ENCODE peak calls at places on chromosome 15, in five cellular contexts. One of them, this sample, is unnamed.

GRCh38 chr15:62301993-62302665 is 137.0 kb upstream of the C2CD4B start:
- DNase-seq in HepG2: no peak
- DNase-seq in GM12878: no peak
- DNase-seq in endothelial cell of umbilical vein: no peak
- DNase-seq in A549: no peak
- DNase-seq in this sample: no peak

GRCh38 chr15:82846621-82847020 is 37.2 kb downstream of the WHAMM start:
- DNase-seq in endothelial cell of umbilical vein: no peak
- DNase-seq in A549: no peak
- DNase-seq in HepG2: no peak
- DNase-seq in GM12878: no peak
- DNase-seq in this sample: no peak

GRCh38 chr15:83815506-83815905 is 161.6 kb downstream of the ADAMTSL3 start:
- DNase-seq in endothelial cell of umbilical vein: no peak
- DNase-seq in HepG2: no peak
- DNase-seq in GM12878: no peak
- DNase-seq in A549: no peak
- DNase-seq in this sample: no peak

GRCh38 chr15:70625438-70625837 is 137.9 kb downstream of the UACA start:
- DNase-seq in HepG2: no peak
- DNase-seq in GM12878: no peak
- DNase-seq in endothelial cell of umbilical vein: no peak
- DNase-seq in A549: no peak
- DNase-seq in this sample: peak; percentile 89

GRCh38 chr15:62545392-62546227 is 380.5 kb upstream of the C2CD4B start:
- DNase-seq in A549: no peak
- DNase-seq in endothelial cell of umbilical vein: no peak
- DNase-seq in HepG2: no peak
- DNase-seq in GM12878: no peak
- DNase-seq in this sample: no peak

GRCh38 chr15:39165026-39165706 is 415.7 kb upstream of the THBS1 start:
- DNase-seq in GM12878: no peak
- DNase-seq in endothelial cell of umbilical vein: no peak
- DNase-seq in HepG2: no peak
- DNase-seq in A549: no peak
- DNase-seq in this sample: no peak

GRCh38 chr15:31101262-31102048 is at the start of gene TRPM1:
- DNase-seq in GM12878: no peak
- DNase-seq in endothelial cell of umbilical vein: no peak
- DNase-seq in HepG2: no peak
- DNase-seq in A549: no peak
- DNase-seq in this sample: no peak

GRCh38 chr15:66359740-66360139 is 3.3 kb upstream of the TIPIN start:
- DNase-seq in endothelial cell of umbilical vein: no peak
- DNase-seq in HepG2: peak; percentile 70
- DNase-seq in A549: peak; percentile 20
- DNase-seq in GM12878: peak; percentile 24
- DNase-seq in this sample: no peak

GRCh38 chr15:78049691-78050440 is 27.6 kb downstream of the TBC1D2B start:
- DNase-seq in A549: no peak
- DNase-seq in HepG2: no peak
- DNase-seq in GM12878: peak; percentile 68
- DNase-seq in endothelial cell of umbilical vein: no peak
- DNase-seq in this sample: peak; percentile 98

GRCh38 chr15:79310612-79310984 is 314 bp upstream of the TMED3 start:
- DNase-seq in GM12878: no peak
- DNase-seq in A549: peak; percentile 51
- DNase-seq in HepG2: peak; percentile 9
- DNase-seq in endothelial cell of umbilical vein: no peak
- DNase-seq in this sample: no peak

GRCh38 chr15:79311901-79312553 is 1.1 kb downstream of the TMED3 start:
- DNase-seq in A549: no peak
- DNase-seq in GM12878: peak; percentile 24
- DNase-seq in endothelial cell of umbilical vein: no peak
- DNase-seq in HepG2: no peak
- DNase-seq in this sample: peak; percentile 40

GRCh38 chr15:79308874-79309273 is 2.0 kb upstream of the TMED3 start:
- DNase-seq in HepG2: no peak
- DNase-seq in A549: no peak
- DNase-seq in endothelial cell of umbilical vein: no peak
- DNase-seq in GM12878: no peak
- DNase-seq in this sample: peak; percentile 11

GRCh38 chr15:79314186-79314585 is 3.3 kb downstream of the TMED3 start:
- DNase-seq in A549: no peak
- DNase-seq in endothelial cell of umbilical vein: no peak
- DNase-seq in HepG2: no peak
- DNase-seq in GM12878: no peak
- DNase-seq in this sample: no peak

DNA sequence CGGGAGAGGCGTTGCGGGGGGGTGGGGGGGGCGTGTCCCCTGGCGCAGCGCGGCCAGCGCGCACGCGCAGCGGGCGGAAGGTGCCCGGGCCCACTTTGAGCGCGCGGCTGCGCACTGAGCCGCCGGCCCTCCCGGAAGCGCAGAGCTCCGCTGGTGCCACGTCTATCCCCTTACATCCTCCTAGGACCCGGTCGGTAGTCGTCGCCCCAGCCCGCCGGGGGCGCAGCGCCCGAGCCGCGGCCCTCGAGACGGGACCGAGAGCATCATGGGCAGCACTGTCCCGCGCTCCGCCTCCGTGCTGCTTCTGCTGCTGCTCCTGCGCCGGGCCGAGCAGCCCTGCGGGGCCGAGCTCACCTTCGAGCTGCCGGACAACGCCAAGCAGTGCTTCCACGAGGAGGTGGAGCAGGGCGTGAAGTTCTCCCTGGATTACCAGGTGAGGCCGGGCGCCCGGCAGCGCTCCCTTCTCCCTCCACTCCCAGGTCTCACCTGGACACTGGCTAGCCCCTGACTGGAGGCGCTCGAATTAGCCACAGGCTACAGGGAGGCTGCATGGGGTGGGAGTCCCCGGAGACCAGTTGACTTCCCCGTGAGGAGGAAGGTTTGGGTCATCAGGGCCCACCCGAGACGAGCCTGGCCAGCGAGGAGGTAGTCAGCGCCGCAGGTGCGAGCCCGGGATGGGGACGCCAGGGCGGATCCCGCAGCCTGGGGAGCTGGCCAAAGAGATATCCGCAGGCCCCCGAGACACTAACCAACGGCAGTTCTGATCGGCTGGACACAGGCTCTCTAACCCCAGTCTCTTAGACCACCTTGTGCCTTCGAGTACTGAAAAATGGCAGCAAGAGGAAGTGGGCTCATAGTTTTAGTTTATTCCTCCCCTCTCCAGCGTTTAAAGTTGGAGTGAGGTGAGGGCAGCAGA is at the start of gene TMED3:
- DNase-seq in endothelial cell of umbilical vein: peak; percentile 85
- DNase-seq in A549: peak; percentile 90
- DNase-seq in HepG2: peak; percentile 85
- DNase-seq in GM12878: peak; percentile 45
- DNase-seq in this sample: peak; percentile 92
- TF ChIP-seq POLR2A in endothelial cell of umbilical vein: peak; percentile 77
- TF ChIP-seq POLR2A in A549: peak; percentile 95
- TF ChIP-seq POLR2A in HepG2: peak; percentile 76
- TF ChIP-seq POLR2A in GM12878: peak; percentile 94
- TF ChIP-seq POLR2A in this sample: peak; percentile 63

DNA sequence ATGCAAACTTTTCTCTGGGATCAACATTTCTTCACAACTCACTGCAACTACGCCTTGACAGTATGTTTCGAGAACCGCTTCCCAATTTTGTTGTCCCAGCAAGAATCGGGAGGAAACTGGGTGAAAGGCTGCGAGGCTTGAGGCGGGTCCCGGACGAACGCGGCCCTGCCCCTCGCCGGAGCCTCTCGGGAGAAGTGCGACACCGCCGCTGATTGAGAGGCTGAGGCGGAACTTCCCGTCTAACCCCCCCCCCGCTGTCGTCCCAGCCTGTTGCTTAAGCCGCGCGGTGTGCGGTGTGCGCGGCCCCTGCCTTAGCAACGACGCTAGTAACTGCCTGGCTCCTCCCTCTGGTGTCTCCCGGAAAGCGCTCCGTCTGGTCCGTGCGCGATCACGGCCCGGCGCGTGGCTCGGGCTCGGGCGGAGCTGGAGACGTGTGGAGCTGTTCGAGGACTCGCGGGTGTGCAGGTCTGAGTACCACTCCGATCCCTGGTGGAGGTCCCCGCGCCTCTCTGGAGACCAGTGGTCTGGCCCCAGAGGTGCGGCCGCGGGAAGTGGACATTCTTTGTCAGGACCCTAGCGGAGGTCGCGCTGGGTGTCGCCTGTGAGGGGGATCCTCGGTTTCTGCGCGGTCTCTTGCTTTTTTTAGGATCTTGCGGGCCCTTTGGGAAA is at the start of the genes DTWD1 and FAM227B:
- DNase-seq in endothelial cell of umbilical vein: peak; percentile 98
- DNase-seq in A549: peak; percentile 96
- DNase-seq in GM12878: peak; percentile 89
- DNase-seq in HepG2: peak; percentile 90
- DNase-seq in this sample: peak; percentile 99
- TF ChIP-seq CTCF in endothelial cell of umbilical vein: no peak
- TF ChIP-seq CTCF in A549: no peak
- TF ChIP-seq CTCF in GM12878: peak; percentile 1
- TF ChIP-seq CTCF in HepG2: peak; percentile 39
- TF ChIP-seq CTCF in this sample: no peak

DNA sequence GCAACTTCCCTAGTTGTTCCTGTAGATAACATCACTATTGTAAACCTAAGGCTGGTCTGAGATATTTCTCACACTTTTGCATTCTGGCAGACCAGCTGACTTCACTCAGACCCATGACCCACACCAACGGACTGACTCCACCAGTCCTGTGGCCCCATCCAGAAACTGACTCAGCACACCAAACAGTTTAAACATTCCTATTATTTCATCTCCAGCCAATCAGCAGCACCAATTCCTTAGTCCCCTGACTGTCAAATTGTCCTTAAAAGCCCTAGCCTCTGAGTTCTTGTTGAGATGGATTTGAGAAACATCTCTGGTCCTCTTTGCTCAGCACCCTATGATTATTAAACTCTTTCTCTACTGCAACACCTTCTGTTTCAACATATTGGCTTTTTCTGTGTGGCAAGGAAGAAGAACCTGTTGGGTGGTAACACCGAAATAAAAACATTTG is 12.2 kb upstream of the IDH2 start:
- DNase-seq in GM12878: no peak
- DNase-seq in A549: peak; percentile 28
- DNase-seq in endothelial cell of umbilical vein: no peak
- DNase-seq in HepG2: no peak
- DNase-seq in this sample: no peak
- TF ChIP-seq MYC in GM12878: no peak
- TF ChIP-seq MYC in A549: no peak
- TF ChIP-seq MYC in endothelial cell of umbilical vein: no peak
- TF ChIP-seq MYC in HepG2: no peak
- TF ChIP-seq MYC in this sample: no peak

GRCh38 chr15:25486051-25486450 is 47.2 kb upstream of the UBE3A start:
- DNase-seq in GM12878: no peak
- DNase-seq in endothelial cell of umbilical vein: no peak
- DNase-seq in A549: no peak
- DNase-seq in HepG2: no peak
- DNase-seq in this sample: no peak
- TF ChIP-seq POLR2A in GM12878: no peak
- TF ChIP-seq POLR2A in endothelial cell of umbilical vein: no peak
- TF ChIP-seq POLR2A in A549: no peak
- TF ChIP-seq POLR2A in HepG2: no peak
- TF ChIP-seq POLR2A in this sample: no peak

GRCh38 chr15:84871428-84871985 is 13.0 kb upstream of the SLC28A1 start:
- DNase-seq in GM12878: no peak
- DNase-seq in endothelial cell of umbilical vein: no peak
- DNase-seq in A549: no peak
- DNase-seq in HepG2: no peak
- DNase-seq in this sample: peak; percentile 19
- TF ChIP-seq CTCF in GM12878: no peak
- TF ChIP-seq CTCF in endothelial cell of umbilical vein: no peak
- TF ChIP-seq CTCF in A549: no peak
- TF ChIP-seq CTCF in HepG2: peak; percentile 4
- TF ChIP-seq CTCF in this sample: peak; percentile 26

GRCh38 chr15:74305687-74306086 is 61.8 kb downstream of the CYP11A1 start:
- DNase-seq in GM12878: no peak
- DNase-seq in A549: no peak
- DNase-seq in HepG2: no peak
- DNase-seq in endothelial cell of umbilical vein: no peak
- DNase-seq in this sample: no peak
- TF ChIP-seq MYC in GM12878: no peak
- TF ChIP-seq MYC in A549: no peak
- TF ChIP-seq MYC in HepG2: no peak
- TF ChIP-seq MYC in endothelial cell of umbilical vein: no peak
- TF ChIP-seq MYC in this sample: no peak